ENCODE peak calls at places on chromosomes 7 and 10, in six cellular contexts. Y, W, S, I, P and C are unnamed samples.
A peak's percentile ranks its signal among the peaks of the same experiment; 100 is the strongest.

GRCh38 chr7:33986951-33987948 is 81.9 kb downstream of the BMPER start:
- DNase-seq in Y (peak; percentile 87), W (peak; percentile 75), S (no peak), I (no peak), P (no peak), C (no peak)

GRCh38 chr10:65911431-65911830 is 1014.4 kb upstream of the LRRTM3 start:
- DNase-seq in Y (no peak), W (no peak), S (no peak), I (no peak), P (no peak), C (no peak)

GRCh38 chr7:82156168-82156567 is 287.4 kb downstream of the CACNA2D1 start:
- DNase-seq in Y (no peak), W (no peak), S (no peak), I (no peak), P (no peak), C (no peak)

GRCh38 chr7:149317986-149318672 is 56.1 kb downstream of the ZNF783 start:
- DNase-seq in Y (no peak), W (no peak), S (no peak), I (no peak), P (no peak), C (no peak)

GRCh38 chr7:77657427-77658331 is 38.6 kb upstream of the RSBN1L start:
- DNase-seq in Y (no peak), W (no peak), S (no peak), I (no peak), P (no peak), C (peak; percentile 51)

GRCh38 chr7:112414855-112415490 is 35.3 kb upstream of the IFRD1 start:
- DNase-seq in Y (no peak), W (no peak), S (no peak), I (no peak), P (no peak), C (peak; percentile 20)

GRCh38 chr10:43878386-43878785 is 229.7 kb upstream of the ZNF32 start:
- DNase-seq in Y (no peak), W (no peak), S (no peak), I (no peak), P (no peak), C (no peak)

GRCh38 chr10:124019886-124020797 is 73.3 kb downstream of the CHST15 start:
- DNase-seq in Y (no peak), W (no peak), S (no peak), I (no peak), P (no peak), C (no peak)

GRCh38 chr7:67590649-67591048 is 594.0 kb downstream of the TYW1 start:
- DNase-seq in Y (no peak), W (no peak), S (no peak), I (no peak), P (no peak), C (no peak)

GRCh38 chr7:50661345-50662058 is 96.3 kb upstream of the DDC start:
- DNase-seq in Y (no peak), W (no peak), S (no peak), I (no peak), P (no peak), C (peak; percentile 45)

GRCh38 chr10:35690534-35690933 is 48.4 kb upstream of the FZD8 start:
- DNase-seq in Y (no peak), W (no peak), S (no peak), I (no peak), P (no peak), C (no peak)

GRCh38 chr10:24519950-24520349 is 203.7 kb downstream of the ARHGAP21 start:
- DNase-seq in Y (no peak), W (no peak), S (no peak), I (no peak), P (no peak), C (peak; percentile 14)

GRCh38 chr10:133235265-133235664 is 2.4 kb upstream of the VENTX start:
- DNase-seq in Y (no peak), W (no peak), S (no peak), I (no peak), P (no peak), C (no peak)

GRCh38 chr7:115707236-115707635 is 323.3 kb downstream of the TFEC start:
- DNase-seq in Y (no peak), W (no peak), S (no peak), I (no peak), P (no peak), C (no peak)